ENCODE peak calls at places on chromosomes 3 and 15, in ten cellular contexts. One of them, this sample, is unnamed.

GRCh38 chr3:11445883-11446282 is 173.7 kb downstream of the ATG7 start:
- DNase-seq in omental fat pad: no peak
- DNase-seq in astrocyte of the spinal cord: peak
- DNase-seq in fibroblast of lung: peak
- DNase-seq in fibroblast of pulmonary artery: peak
- DNase-seq in OCI-LY7: no peak
- DNase-seq in brain microvascular endothelial cell: peak
- DNase-seq in uterus: no peak
- DNase-seq in stomach: no peak
- DNase-seq in sigmoid colon: no peak
- DNase-seq in this sample: no peak

GRCh38 chr15:47822066-47822465 is 104.8 kb downstream of the SEMA6D start:
- DNase-seq in omental fat pad: no peak
- DNase-seq in astrocyte of the spinal cord: no peak
- DNase-seq in fibroblast of lung: no peak
- DNase-seq in fibroblast of pulmonary artery: no peak
- DNase-seq in OCI-LY7: no peak
- DNase-seq in brain microvascular endothelial cell: no peak
- DNase-seq in uterus: no peak
- DNase-seq in stomach: no peak
- DNase-seq in sigmoid colon: no peak
- DNase-seq in this sample: no peak

GRCh38 chr3:190036631-190037030 is 84.1 kb downstream of the P3H2 start:
- DNase-seq in omental fat pad: no peak
- DNase-seq in astrocyte of the spinal cord: peak
- DNase-seq in fibroblast of lung: no peak
- DNase-seq in fibroblast of pulmonary artery: peak
- DNase-seq in OCI-LY7: no peak
- DNase-seq in brain microvascular endothelial cell: peak
- DNase-seq in uterus: no peak
- DNase-seq in stomach: no peak
- DNase-seq in sigmoid colon: peak
- DNase-seq in this sample: no peak

GRCh38 chr3:184737641-184738518 is 26.0 kb upstream of the MAGEF1 start:
- DNase-seq in omental fat pad: no peak
- DNase-seq in astrocyte of the spinal cord: peak
- DNase-seq in fibroblast of lung: peak
- DNase-seq in fibroblast of pulmonary artery: peak
- DNase-seq in OCI-LY7: no peak
- DNase-seq in brain microvascular endothelial cell: peak
- DNase-seq in uterus: peak
- DNase-seq in stomach: peak
- DNase-seq in sigmoid colon: no peak
- DNase-seq in this sample: no peak

GRCh38 chr3:62255758-62256157 is 117.6 kb downstream of the FEZF2 start:
- DNase-seq in omental fat pad: no peak
- DNase-seq in astrocyte of the spinal cord: no peak
- DNase-seq in fibroblast of lung: no peak
- DNase-seq in fibroblast of pulmonary artery: no peak
- DNase-seq in OCI-LY7: no peak
- DNase-seq in brain microvascular endothelial cell: no peak
- DNase-seq in uterus: no peak
- DNase-seq in stomach: no peak
- DNase-seq in sigmoid colon: no peak
- DNase-seq in this sample: no peak

GRCh38 chr15:76341366-76342045 is 4.9 kb downstream of the ISL2 start:
- DNase-seq in omental fat pad: no peak
- DNase-seq in astrocyte of the spinal cord: no peak
- DNase-seq in fibroblast of lung: no peak
- DNase-seq in fibroblast of pulmonary artery: no peak
- DNase-seq in OCI-LY7: no peak
- DNase-seq in brain microvascular endothelial cell: no peak
- DNase-seq in uterus: no peak
- DNase-seq in stomach: no peak
- DNase-seq in sigmoid colon: no peak
- DNase-seq in this sample: peak

GRCh38 chr3:124235446-124235845 is 243.5 kb upstream of the ROPN1 start:
- DNase-seq in omental fat pad: no peak
- DNase-seq in astrocyte of the spinal cord: no peak
- DNase-seq in fibroblast of lung: no peak
- DNase-seq in fibroblast of pulmonary artery: no peak
- DNase-seq in OCI-LY7: no peak
- DNase-seq in brain microvascular endothelial cell: no peak
- DNase-seq in uterus: no peak
- DNase-seq in stomach: no peak
- DNase-seq in sigmoid colon: no peak
- DNase-seq in this sample: no peak

GRCh38 chr15:83380682-83381081 is 66.5 kb upstream of the SH3GL3 start:
- DNase-seq in omental fat pad: no peak
- DNase-seq in astrocyte of the spinal cord: peak
- DNase-seq in fibroblast of lung: peak
- DNase-seq in fibroblast of pulmonary artery: peak
- DNase-seq in OCI-LY7: peak
- DNase-seq in brain microvascular endothelial cell: peak
- DNase-seq in uterus: no peak
- DNase-seq in stomach: no peak
- DNase-seq in sigmoid colon: no peak
- DNase-seq in this sample: peak

GRCh38 chr3:186152361-186152798 is 43.5 kb upstream of the ETV5 start:
- DNase-seq in omental fat pad: no peak
- DNase-seq in astrocyte of the spinal cord: no peak
- DNase-seq in fibroblast of lung: no peak
- DNase-seq in fibroblast of pulmonary artery: no peak
- DNase-seq in OCI-LY7: peak
- DNase-seq in brain microvascular endothelial cell: no peak
- DNase-seq in uterus: no peak
- DNase-seq in stomach: no peak
- DNase-seq in sigmoid colon: no peak
- DNase-seq in this sample: no peak

GRCh38 chr3:59809750-59810444 is 760.1 kb upstream of the CFAP20DC start:
- DNase-seq in omental fat pad: no peak
- DNase-seq in astrocyte of the spinal cord: peak
- DNase-seq in fibroblast of lung: peak
- DNase-seq in fibroblast of pulmonary artery: peak
- DNase-seq in OCI-LY7: peak
- DNase-seq in brain microvascular endothelial cell: peak
- DNase-seq in uterus: no peak
- DNase-seq in stomach: no peak
- DNase-seq in sigmoid colon: no peak
- DNase-seq in this sample: no peak

GRCh38 chr3:111541911-111542483 is at the start of gene CD96:
- DNase-seq in omental fat pad: no peak
- DNase-seq in astrocyte of the spinal cord: peak
- DNase-seq in fibroblast of lung: peak
- DNase-seq in fibroblast of pulmonary artery: peak
- DNase-seq in OCI-LY7: no peak
- DNase-seq in brain microvascular endothelial cell: peak
- DNase-seq in uterus: no peak
- DNase-seq in stomach: peak
- DNase-seq in sigmoid colon: no peak
- DNase-seq in this sample: no peak

GRCh38 chr3:58306662-58307286 is 454 bp downstream of the HTD2 start:
- DNase-seq in omental fat pad: no peak
- DNase-seq in astrocyte of the spinal cord: peak
- DNase-seq in fibroblast of lung: peak
- DNase-seq in fibroblast of pulmonary artery: peak
- DNase-seq in OCI-LY7: peak
- DNase-seq in brain microvascular endothelial cell: peak
- DNase-seq in uterus: peak
- DNase-seq in stomach: peak
- DNase-seq in sigmoid colon: peak
- DNase-seq in this sample: peak

GRCh38 chr15:73620078-73620477 is 13.1 kb downstream of the NPTN start:
- DNase-seq in omental fat pad: no peak
- DNase-seq in astrocyte of the spinal cord: no peak
- DNase-seq in fibroblast of lung: no peak
- DNase-seq in fibroblast of pulmonary artery: no peak
- DNase-seq in OCI-LY7: no peak
- DNase-seq in brain microvascular endothelial cell: no peak
- DNase-seq in uterus: no peak
- DNase-seq in stomach: no peak
- DNase-seq in sigmoid colon: no peak
- DNase-seq in this sample: no peak

GRCh38 chr3:171457263-171458055 is 2.7 kb downstream of the TNIK start:
- DNase-seq in omental fat pad: no peak
- DNase-seq in astrocyte of the spinal cord: no peak
- DNase-seq in fibroblast of lung: no peak
- DNase-seq in fibroblast of pulmonary artery: no peak
- DNase-seq in OCI-LY7: no peak
- DNase-seq in brain microvascular endothelial cell: no peak
- DNase-seq in uterus: no peak
- DNase-seq in stomach: no peak
- DNase-seq in sigmoid colon: no peak
- DNase-seq in this sample: no peak

DNA sequence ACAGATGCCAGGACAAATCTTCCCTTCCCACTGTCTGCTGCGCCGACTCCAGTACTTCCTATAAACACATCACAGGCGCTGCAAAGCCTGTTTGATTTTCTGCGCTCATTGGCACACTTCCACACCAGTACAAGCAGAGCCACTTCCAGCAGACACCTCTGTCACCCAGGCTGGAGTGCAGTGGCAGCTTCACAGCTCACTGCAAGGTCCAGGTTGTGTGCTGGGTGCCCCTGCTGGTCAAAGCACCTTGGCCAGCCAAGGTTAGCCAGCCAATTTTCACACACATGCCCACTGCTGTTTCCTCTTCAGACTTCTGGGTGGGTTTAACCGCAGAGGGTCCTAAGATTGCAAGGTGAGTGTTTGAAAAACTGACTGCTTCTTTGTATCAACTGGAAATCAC is 4.9 kb downstream of the CHDH start:
- DNase-seq in omental fat pad: no peak
- DNase-seq in astrocyte of the spinal cord: no peak
- DNase-seq in fibroblast of lung: no peak
- DNase-seq in fibroblast of pulmonary artery: no peak
- DNase-seq in OCI-LY7: no peak
- DNase-seq in brain microvascular endothelial cell: no peak
- DNase-seq in uterus: no peak
- DNase-seq in stomach: peak
- DNase-seq in sigmoid colon: no peak
- DNase-seq in this sample: no peak
- TF ChIP-seq CTCF in omental fat pad: no peak
- TF ChIP-seq CTCF in astrocyte of the spinal cord: no peak
- TF ChIP-seq CTCF in fibroblast of lung: no peak
- TF ChIP-seq CTCF in fibroblast of pulmonary artery: no peak
- TF ChIP-seq CTCF in OCI-LY7: no peak
- TF ChIP-seq CTCF in brain microvascular endothelial cell: peak
- TF ChIP-seq CTCF in uterus: no peak
- TF ChIP-seq CTCF in stomach: no peak
- TF ChIP-seq CTCF in sigmoid colon: no peak
- TF ChIP-seq CTCF in this sample: no peak

DNA sequence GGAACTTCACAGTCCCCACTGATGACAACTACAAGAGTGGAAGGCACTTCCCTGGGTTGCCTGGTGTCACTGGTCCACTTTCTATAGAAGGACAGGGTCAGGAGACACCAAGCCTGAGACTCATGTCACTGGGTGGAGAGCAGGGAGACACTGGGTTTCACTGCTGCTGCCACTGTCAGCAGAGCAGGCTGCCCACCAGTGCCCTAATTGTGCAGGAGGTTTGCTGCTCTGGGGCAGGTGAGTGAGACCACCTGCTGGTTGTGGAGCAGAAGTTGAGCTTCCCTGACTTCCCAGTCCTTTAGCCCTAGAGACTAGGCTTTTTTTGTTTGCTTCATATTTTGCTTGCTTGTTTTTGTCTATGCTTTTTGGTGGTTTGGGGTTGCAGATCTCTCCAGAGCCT is 528.4 kb upstream of the RGMA start:
- DNase-seq in omental fat pad: no peak
- DNase-seq in astrocyte of the spinal cord: no peak
- DNase-seq in fibroblast of lung: no peak
- DNase-seq in fibroblast of pulmonary artery: no peak
- DNase-seq in OCI-LY7: no peak
- DNase-seq in brain microvascular endothelial cell: no peak
- DNase-seq in uterus: no peak
- DNase-seq in stomach: no peak
- DNase-seq in sigmoid colon: no peak
- DNase-seq in this sample: no peak
- TF ChIP-seq CTCF in omental fat pad: no peak
- TF ChIP-seq CTCF in astrocyte of the spinal cord: no peak
- TF ChIP-seq CTCF in fibroblast of lung: no peak
- TF ChIP-seq CTCF in fibroblast of pulmonary artery: no peak
- TF ChIP-seq CTCF in OCI-LY7: peak
- TF ChIP-seq CTCF in brain microvascular endothelial cell: no peak
- TF ChIP-seq CTCF in uterus: no peak
- TF ChIP-seq CTCF in stomach: no peak
- TF ChIP-seq CTCF in sigmoid colon: no peak
- TF ChIP-seq CTCF in this sample: no peak

GRCh38 chr15:70065006-70065722 is 32.6 kb downstream of the TLE3 start:
- DNase-seq in omental fat pad: no peak
- DNase-seq in astrocyte of the spinal cord: no peak
- DNase-seq in fibroblast of lung: no peak
- DNase-seq in fibroblast of pulmonary artery: no peak
- DNase-seq in OCI-LY7: no peak
- DNase-seq in brain microvascular endothelial cell: no peak
- DNase-seq in uterus: no peak
- DNase-seq in stomach: peak
- DNase-seq in sigmoid colon: no peak
- DNase-seq in this sample: no peak

GRCh38 chr15:70068783-70069565 is 28.7 kb downstream of the TLE3 start:
- DNase-seq in omental fat pad: no peak
- DNase-seq in astrocyte of the spinal cord: no peak
- DNase-seq in fibroblast of lung: no peak
- DNase-seq in fibroblast of pulmonary artery: no peak
- DNase-seq in OCI-LY7: no peak
- DNase-seq in brain microvascular endothelial cell: no peak
- DNase-seq in uterus: no peak
- DNase-seq in stomach: peak
- DNase-seq in sigmoid colon: peak
- DNase-seq in this sample: no peak

GRCh38 chr15:70066004-70066403 is 31.7 kb downstream of the TLE3 start:
- DNase-seq in omental fat pad: no peak
- DNase-seq in astrocyte of the spinal cord: no peak
- DNase-seq in fibroblast of lung: no peak
- DNase-seq in fibroblast of pulmonary artery: no peak
- DNase-seq in OCI-LY7: no peak
- DNase-seq in brain microvascular endothelial cell: no peak
- DNase-seq in uterus: no peak
- DNase-seq in stomach: no peak
- DNase-seq in sigmoid colon: no peak
- DNase-seq in this sample: no peak

GRCh38 chr15:70066422-70066821 is 31.3 kb downstream of the TLE3 start:
- DNase-seq in omental fat pad: no peak
- DNase-seq in astrocyte of the spinal cord: no peak
- DNase-seq in fibroblast of lung: no peak
- DNase-seq in fibroblast of pulmonary artery: no peak
- DNase-seq in OCI-LY7: no peak
- DNase-seq in brain microvascular endothelial cell: no peak
- DNase-seq in uterus: no peak
- DNase-seq in stomach: no peak
- DNase-seq in sigmoid colon: no peak
- DNase-seq in this sample: no peak

GRCh38 chr15:70067011-70067410 is 30.7 kb downstream of the TLE3 start:
- DNase-seq in omental fat pad: no peak
- DNase-seq in astrocyte of the spinal cord: no peak
- DNase-seq in fibroblast of lung: no peak
- DNase-seq in fibroblast of pulmonary artery: no peak
- DNase-seq in OCI-LY7: no peak
- DNase-seq in brain microvascular endothelial cell: no peak
- DNase-seq in uterus: no peak
- DNase-seq in stomach: no peak
- DNase-seq in sigmoid colon: no peak
- DNase-seq in this sample: no peak
- TF ChIP-seq CTCF in omental fat pad: no peak
- TF ChIP-seq CTCF in astrocyte of the spinal cord: no peak
- TF ChIP-seq CTCF in fibroblast of lung: no peak
- TF ChIP-seq CTCF in fibroblast of pulmonary artery: no peak
- TF ChIP-seq CTCF in OCI-LY7: no peak
- TF ChIP-seq CTCF in brain microvascular endothelial cell: no peak
- TF ChIP-seq CTCF in uterus: no peak
- TF ChIP-seq CTCF in stomach: no peak
- TF ChIP-seq CTCF in sigmoid colon: no peak
- TF ChIP-seq CTCF in this sample: no peak

GRCh38 chr3:50388720-50389352 is 29.5 kb upstream of the TMEM115 start:
- DNase-seq in omental fat pad: no peak
- DNase-seq in astrocyte of the spinal cord: peak
- DNase-seq in fibroblast of lung: no peak
- DNase-seq in fibroblast of pulmonary artery: no peak
- DNase-seq in OCI-LY7: no peak
- DNase-seq in brain microvascular endothelial cell: peak
- DNase-seq in uterus: no peak
- DNase-seq in stomach: no peak
- DNase-seq in sigmoid colon: no peak
- DNase-seq in this sample: no peak
- TF ChIP-seq CTCF in omental fat pad: no peak
- TF ChIP-seq CTCF in astrocyte of the spinal cord: no peak
- TF ChIP-seq CTCF in fibroblast of lung: no peak
- TF ChIP-seq CTCF in fibroblast of pulmonary artery: no peak
- TF ChIP-seq CTCF in OCI-LY7: no peak
- TF ChIP-seq CTCF in brain microvascular endothelial cell: no peak
- TF ChIP-seq CTCF in uterus: no peak
- TF ChIP-seq CTCF in stomach: no peak
- TF ChIP-seq CTCF in sigmoid colon: no peak
- TF ChIP-seq CTCF in this sample: no peak

This sample was measured in mesothelial cell of epicardium.